ENCODE peak calls at places on chromosomes 13 and 19, in four cellular contexts. S is K562, Z is HepG2, R is H1. H is an unnamed sample.

GRCh38 chr19:28948531-28948930 is 264.4 kb downstream of the UQCRFS1 start:
- DNase-seq in S (no peak), Z (no peak), R (no peak), H (no peak)

GRCh38 chr13:113160983-113161382 is 2.5 kb downstream of the PROZ start:
- DNase-seq in Z (no peak), S (no peak), R (no peak), H (no peak)

GRCh38 chr13:66210677-66211076 is 1019.5 kb downstream of the PCDH9 start:
- DNase-seq in R (no peak), S (no peak), Z (no peak), H (peak; percentile 63)

GRCh38 chr19:18750295-18750970 is 40.7 kb downstream of the COMP start:
- DNase-seq in R (no peak), S (no peak), Z (no peak), H (no peak)

GRCh38 chr13:42814868-42815267 is 33.5 kb downstream of the FAM216B start:
- DNase-seq in S (no peak), Z (no peak), R (no peak), H (no peak)

GRCh38 chr13:87975035-87975434 is 303.9 kb downstream of the SLITRK5 start:
- DNase-seq in Z (no peak), R (no peak), S (no peak), H (no peak)

GRCh38 chr19:16266586-16266942 is 58.1 kb upstream of the KLF2 start:
- DNase-seq in S (no peak), Z (no peak), R (no peak), H (no peak)

GRCh38 chr13:42615691-42616090 is 41.7 kb downstream of the TNFSF11 start:
- DNase-seq in Z (no peak), S (no peak), R (no peak), H (no peak)

GRCh38 chr19:11421607-11422098 is 2.5 kb upstream of the RGL3 start:
- DNase-seq in Z (no peak), S (peak; percentile 85), R (peak; percentile 100), H (no peak)

GRCh38 chr13:35157143-35157755 is 215.2 kb downstream of the NBEA start:
- DNase-seq in R (no peak), S (peak; percentile 4), Z (peak; percentile 31), H (peak; percentile 38)

GRCh38 chr19:10292206-10292788 is 2.5 kb downstream of the ICAM5 start:
- DNase-seq in R (peak; percentile 100), Z (peak; percentile 27), S (peak; percentile 84), H (peak; percentile 71)

GRCh38 chr19:34506026-34506370 is 24.4 kb downstream of the WTIP start:
- DNase-seq in S (no peak), Z (no peak), R (no peak), H (no peak)

GRCh38 chr19:48724796-48725753 is 5.5 kb upstream of the MAMSTR start:
- DNase-seq in R (no peak), Z (no peak), S (peak; percentile 71), H (peak; percentile 72)
- TF ChIP-seq FOSL1 in R (no peak), Z (no peak), S (peak; percentile 22), H (no peak)

GRCh38 chr19:12606796-12607195 is 3.8 kb downstream of the ZNF490 start:
- DNase-seq in S (no peak), R (no peak), Z (no peak), H (no peak)

DNA sequence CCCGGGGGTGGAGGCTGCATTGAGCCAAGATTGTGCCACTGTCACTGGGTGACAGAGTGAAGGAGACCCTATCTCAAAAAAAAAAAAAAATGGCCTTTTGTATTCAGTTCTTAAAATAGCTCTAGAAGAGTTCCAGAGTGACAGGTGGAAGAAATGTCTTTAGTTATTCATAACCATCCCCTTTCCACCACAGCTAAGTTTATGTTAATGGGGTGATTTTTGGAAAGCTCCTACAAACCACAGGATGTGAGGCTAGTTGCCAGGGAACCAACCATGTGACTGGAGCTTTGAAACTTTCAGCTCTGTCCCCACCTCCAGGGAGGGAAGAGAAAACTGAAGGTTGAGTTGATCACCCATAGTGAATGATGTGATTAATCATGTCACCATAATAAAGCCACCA is 6.9 kb downstream of the ZNF490 start:
- DNase-seq in R (no peak), Z (no peak), S (no peak), H (no peak)
- TF ChIP-seq FOSL1 in R (no peak), Z (no peak), S (no peak), H (no peak)

GRCh38 chr13:110819203-110820014 is 95.5 kb downstream of the ANKRD10 start:
- DNase-seq in S (peak; percentile 84), R (peak; percentile 93), Z (peak; percentile 54), H (peak; percentile 66)
- TF ChIP-seq FOSL1 in S (no peak), R (no peak), Z (no peak), H (no peak)

GRCh38 chr19:30029721-30030510 is 87.9 kb downstream of the URI1 start:
- DNase-seq in R (no peak), S (no peak), Z (no peak), H (peak; percentile 2)
- TF ChIP-seq FOSL1 in R (no peak), S (no peak), Z (no peak), H (no peak)

H was measured in HCT116.